ENCODE peak calls at places on chromosomes 4 and X, in four cellular contexts. V is AG04449; Z is tibial nerve; X is CD4-positive, CD25-positive, alpha-beta regulatory T cell. D is an unnamed sample.
A peak's percentile ranks its signal among the peaks of the same experiment; 100 is the strongest.

GRCh38 chr4:18938343-18939109 is 917.0 kb upstream of the LCORL start:
- DNase-seq in V (no peak), Z (no peak), X (no peak), D (peak; percentile 1)

GRCh38 chrX:42680651-42681050 is 97.3 kb downstream of the PPP1R2C start:
- DNase-seq in V (no peak), Z (peak; percentile 5), X (no peak), D (no peak)

GRCh38 chr4:163172666-163173065 is 6.0 kb upstream of the NAF1 start:
- DNase-seq in V (no peak), Z (no peak), X (no peak), D (no peak)

GRCh38 chr4:153480704-153481103 is 14.5 kb downstream of the TMEM131L start:
- DNase-seq in V (no peak), Z (no peak), X (no peak), D (no peak)

GRCh38 chr4:183960912-183961569 is 55.9 kb downstream of the STOX2 start:
- DNase-seq in V (no peak), Z (no peak), X (no peak), D (no peak)

GRCh38 chr4:104591505-104591904 is 96.8 kb upstream of the CXXC4 start:
- DNase-seq in V (no peak), Z (no peak), X (no peak), D (no peak)

GRCh38 chr4:3413675-3414420 is 27.9 kb upstream of the HGFAC start:
- DNase-seq in V (no peak), Z (no peak), X (no peak), D (no peak)

GRCh38 chr4:108030332-108030731 is 40.6 kb downstream of the HADH start:
- DNase-seq in V (peak; percentile 21), Z (peak; percentile 32), X (peak; percentile 55), D (peak; percentile 15)

DNA sequence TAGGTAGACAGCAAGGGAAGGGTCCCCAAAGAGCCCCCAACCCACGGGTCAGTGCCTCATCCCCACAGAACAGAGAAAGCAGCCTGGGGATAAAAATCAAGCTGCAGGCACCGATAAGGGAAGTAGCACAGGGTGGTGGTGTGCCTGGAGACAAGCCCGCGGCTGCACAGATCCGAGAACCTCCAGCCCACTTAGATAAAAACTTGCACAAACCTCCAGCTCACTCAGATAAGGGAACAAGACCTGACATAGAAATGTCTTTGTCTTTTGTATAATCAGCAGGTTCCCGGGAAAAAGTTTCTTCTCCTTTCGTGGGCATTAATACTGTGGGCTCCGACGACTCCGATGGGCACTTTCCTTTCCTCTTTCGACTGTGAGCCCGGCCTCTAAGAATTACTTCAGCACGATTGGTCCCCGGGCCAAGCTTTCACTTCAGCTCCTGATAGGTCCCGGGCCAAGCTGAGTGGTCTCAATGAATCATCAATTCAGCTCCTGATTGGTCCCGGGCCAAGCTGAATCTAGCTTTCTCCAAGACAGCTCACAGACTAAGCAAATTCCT is 32.4 kb downstream of the PRDX4 start:
- DNase-seq in V (no peak), Z (peak; percentile 14), X (no peak), D (no peak)
- H3K4me3 ChIP-seq in V (no peak overlapping the region), Z (no peak overlapping the region), X (no peak overlapping the region), D (no peak overlapping the region)

DNA sequence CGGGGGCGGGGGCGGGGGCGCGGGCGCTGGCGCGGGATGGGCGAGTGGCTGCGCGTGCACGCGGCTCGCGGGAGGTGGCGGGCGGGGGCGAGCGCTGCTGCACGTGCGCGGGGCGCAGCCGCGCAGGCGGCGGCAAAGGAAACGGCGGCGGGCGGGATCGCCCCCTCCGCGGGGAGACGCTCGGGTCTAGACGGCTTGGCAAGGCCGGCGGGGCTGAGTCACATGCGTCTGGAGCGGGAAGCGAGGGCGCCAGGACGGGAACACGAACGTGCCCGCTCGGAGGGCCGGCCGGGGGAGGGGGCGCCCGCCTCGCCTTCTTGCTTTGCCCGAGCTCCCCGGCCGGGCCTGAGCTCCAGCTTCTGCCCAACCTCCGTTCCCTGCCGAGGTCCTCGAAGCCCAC is 4.3 kb upstream of the HAUS7 start:
- DNase-seq in V (no peak), Z (peak; percentile 27), X (peak; percentile 39), D (no peak)
- H3K4me3 ChIP-seq in V (no peak overlapping the region), Z (peak overlapping the region; percentile 45), X (no peak overlapping the region), D (no peak overlapping the region)

DNA sequence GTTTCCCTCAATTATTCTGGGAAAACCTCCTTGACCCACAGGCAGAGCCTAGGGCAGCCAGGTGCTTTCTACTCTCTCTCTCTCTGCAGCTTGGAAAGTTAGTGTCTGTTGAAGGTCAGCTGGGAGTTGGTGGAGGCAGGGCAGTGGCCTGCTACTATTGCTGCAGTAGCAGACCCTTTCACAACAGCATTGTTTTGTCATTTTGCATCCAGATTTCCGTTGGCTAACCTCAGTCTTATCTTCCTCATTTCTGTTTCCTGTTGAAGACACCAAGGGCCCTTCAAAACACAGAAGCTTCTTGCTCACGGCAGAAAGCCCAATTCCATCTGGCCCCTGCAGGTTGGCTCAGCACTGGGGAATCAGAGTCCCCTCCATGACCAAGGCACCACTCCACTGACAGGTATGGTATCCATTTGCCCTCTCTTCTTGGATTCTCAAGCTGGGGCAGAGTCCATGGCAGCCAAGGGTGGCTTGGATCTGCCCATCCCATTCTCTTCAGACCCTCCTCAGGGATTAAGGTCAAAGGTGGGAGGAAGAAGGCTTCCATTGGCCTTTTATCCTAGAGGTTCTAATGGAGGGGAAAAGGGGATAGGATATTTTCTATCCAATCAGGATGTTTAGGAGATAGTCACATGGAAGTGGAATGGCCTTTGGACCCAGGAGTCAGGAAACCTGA is 24.6 kb downstream of the VSIG4 start:
- DNase-seq in V (no peak), Z (no peak), X (no peak), D (peak; percentile 59)
- H3K4me3 ChIP-seq in V (no peak overlapping the region), Z (peak overlapping the region; percentile 28), X (peak overlapping the region; percentile 41), D (peak overlapping the region; percentile 31)

GRCh38 chr4:118909173-118909956 is 20.7 kb downstream of the SYNPO2 start:
- DNase-seq in V (no peak), Z (no peak), X (no peak), D (no peak)

GRCh38 chr4:118905546-118905945 is 16.9 kb downstream of the SYNPO2 start:
- DNase-seq in V (no peak), Z (no peak), X (no peak), D (no peak)

GRCh38 chr4:118910221-118910620 is 21.6 kb downstream of the SYNPO2 start:
- DNase-seq in V (no peak), Z (no peak), X (no peak), D (no peak)

GRCh38 chr4:118904418-118904817 is 15.8 kb downstream of the SYNPO2 start:
- DNase-seq in V (no peak), Z (no peak), X (no peak), D (no peak)

GRCh38 chr4:118904935-118905334 is 16.3 kb downstream of the SYNPO2 start:
- DNase-seq in V (no peak), Z (no peak), X (no peak), D (no peak)
- H3K4me3 ChIP-seq in V (no peak overlapping the region), Z (no peak overlapping the region), X (no peak overlapping the region), D (no peak overlapping the region)

GRCh38 chrX:9278475-9279270 is 186.2 kb upstream of the TBL1X start:
- DNase-seq in V (no peak), Z (no peak), X (no peak), D (no peak)
- H3K4me3 ChIP-seq in V (no peak overlapping the region), Z (peak overlapping the region; percentile 5), X (peak overlapping the region; percentile 72), D (no peak overlapping the region)

DNA sequence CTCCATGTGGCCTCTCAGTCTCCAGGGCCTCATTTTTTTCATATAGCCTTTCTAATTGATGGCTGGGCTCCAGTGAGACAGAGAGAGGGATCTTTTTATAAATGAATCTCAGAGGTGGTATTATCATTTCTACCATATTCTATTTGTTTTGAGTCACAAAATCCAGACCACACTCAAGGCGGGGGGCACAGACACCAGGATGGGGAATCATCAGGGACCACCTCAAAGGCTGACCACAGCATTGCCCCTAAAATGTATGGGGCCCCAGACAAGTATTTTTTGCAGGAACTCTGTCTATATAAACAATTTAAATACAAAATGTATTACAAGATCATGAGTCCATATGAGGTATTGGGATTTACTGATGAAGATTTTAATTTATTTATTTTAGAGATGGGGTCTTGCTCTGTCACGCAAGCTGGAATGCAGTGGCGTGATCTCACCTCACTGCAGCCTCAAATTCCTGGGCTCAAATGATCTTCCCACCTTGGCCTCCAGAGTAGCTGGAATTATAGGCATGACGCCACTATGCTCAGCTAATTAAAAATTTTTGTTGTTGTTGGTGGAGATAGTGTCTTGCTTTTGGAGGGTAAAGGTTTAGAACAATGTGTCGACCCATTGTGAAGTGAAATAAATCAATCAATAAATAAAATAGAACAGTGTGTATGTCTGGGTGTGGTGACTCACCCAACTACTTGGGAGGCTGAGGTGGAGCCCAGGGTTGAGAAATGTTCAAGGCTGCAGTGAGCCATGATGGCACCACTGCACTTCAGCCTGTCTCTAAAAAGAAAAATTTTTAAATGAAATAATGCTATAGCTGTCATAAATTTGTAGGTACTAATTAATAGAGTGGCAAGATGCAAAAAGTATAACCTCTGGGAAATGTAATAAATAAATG is 29.4 kb downstream of the WDR13 start:
- DNase-seq in V (no peak), Z (no peak), X (no peak), D (no peak)
- H3K4me3 ChIP-seq in V (no peak overlapping the region), Z (no peak overlapping the region), X (no peak overlapping the region), D (no peak overlapping the region)

GRCh38 chr4:118035309-118035708 is 1.0 kb downstream of the NDST3 start:
- DNase-seq in V (no peak), Z (no peak), X (no peak), D (no peak)

GRCh38 chr4:118032691-118033090 is 1.6 kb upstream of the NDST3 start:
- DNase-seq in V (no peak), Z (no peak), X (no peak), D (no peak)

GRCh38 chr4:118036336-118036735 is 2.0 kb downstream of the NDST3 start:
- DNase-seq in V (no peak), Z (no peak), X (no peak), D (no peak)

GRCh38 chr4:118034061-118034785 is at the start of gene NDST3:
- DNase-seq in V (no peak), Z (peak; percentile 22), X (no peak), D (no peak)

DNA sequence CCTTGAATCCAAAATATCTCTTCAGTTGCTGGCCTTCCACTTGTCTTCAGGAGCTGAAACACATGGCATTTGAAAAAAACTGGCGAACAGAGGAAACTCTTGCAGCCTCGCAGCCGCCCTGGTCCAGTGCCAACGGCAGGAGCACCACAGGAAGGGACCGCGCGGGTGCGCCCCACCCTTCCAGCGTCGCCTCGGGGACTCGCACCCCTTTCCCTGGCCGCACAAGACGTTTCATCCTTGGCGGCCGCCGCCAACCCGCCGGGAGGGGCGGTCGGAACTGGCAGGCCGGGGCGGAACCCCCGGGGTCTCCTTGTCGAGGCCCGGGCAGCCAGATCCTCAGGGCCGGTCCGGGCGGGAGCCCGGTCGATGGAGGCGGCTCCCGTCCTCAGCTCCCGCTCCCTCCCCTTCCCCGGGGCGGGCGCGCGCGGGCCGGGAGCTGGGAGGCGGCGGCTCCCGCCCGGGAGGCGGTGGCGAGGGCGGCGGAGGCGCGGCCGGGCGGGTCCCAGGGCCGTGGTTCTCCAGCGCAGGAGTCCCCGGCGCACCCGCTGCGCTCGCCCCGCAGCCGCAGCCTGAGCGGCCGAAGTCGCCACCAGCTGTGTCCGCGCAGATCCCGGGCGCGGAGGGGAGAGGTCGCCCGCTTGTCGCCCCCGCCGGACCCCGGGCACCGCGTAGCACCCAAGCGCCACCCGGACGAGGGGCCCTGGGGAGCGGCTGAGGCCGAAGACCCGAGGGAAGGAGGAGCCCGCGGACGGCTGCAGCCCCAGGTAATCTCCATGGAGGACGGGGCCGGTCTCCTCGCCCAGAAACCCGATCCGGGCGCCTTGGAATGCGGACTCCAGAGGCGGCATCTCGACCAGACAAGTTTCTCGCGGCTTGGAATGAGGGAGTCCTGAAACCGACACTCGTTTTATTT is 882 bp upstream of the NDST3 start:
- DNase-seq in V (no peak), Z (no peak), X (no peak), D (no peak)
- H3K4me3 ChIP-seq in V (peak overlapping the region; percentile 60), Z (peak overlapping the region; percentile 68), X (no peak overlapping the region), D (no peak overlapping the region)